ENCODE peak calls at places on chromosome 1, in seven cellular contexts. R is heart left ventricle, S is astrocyte, X is epithelial cell of esophagus, N is Peyer's patch, O is fibroblast of lung, J is ascending aorta. C is an unnamed sample.

GRCh38 chr1:63042278-63042677 is 258.3 kb downstream of the ATG4C start:
- DNase-seq in X (no peak), S (no peak), O (no peak), R (no peak), N (no peak), J (no peak), C (no peak)

GRCh38 chr1:118881751-118882150 is 106.4 kb downstream of the TBX15 start:
- DNase-seq in O (no peak), R (no peak), N (no peak), J (no peak), X (no peak), S (no peak), C (peak; percentile 40)

GRCh38 chr1:94069649-94070285 is 51.2 kb downstream of the ABCA4 start:
- DNase-seq in J (no peak), N (no peak), S (no peak), R (no peak), X (no peak), O (no peak), C (peak; percentile 37)

GRCh38 chr1:56389813-56390539 is 189.4 kb downstream of the PLPP3 start:
- DNase-seq in S (peak; percentile 34), J (no peak), R (no peak), N (no peak), X (peak; percentile 50), O (peak; percentile 28), C (no peak)

GRCh38 chr1:227111782-227112181 is 171.7 kb downstream of the COQ8A start:
- DNase-seq in O (no peak), N (no peak), X (no peak), R (no peak), S (no peak), J (no peak), C (no peak)

GRCh38 chr1:109299087-109299983 is 7.5 kb downstream of the MYBPHL start:
- DNase-seq in O (peak; percentile 90), N (no peak), R (peak; percentile 86), X (peak; percentile 66), J (no peak), S (peak; percentile 95), C (peak; percentile 91)

GRCh38 chr1:165543651-165544452 is at the start of gene LRRC52:
- DNase-seq in N (no peak), S (no peak), X (no peak), J (no peak), O (no peak), R (peak; percentile 85), C (no peak)

GRCh38 chr1:228059536-228060457 is 22.7 kb upstream of the ARF1 start:
- DNase-seq in N (peak; percentile 28), X (peak; percentile 80), J (no peak), O (peak; percentile 15), S (no peak), R (no peak), C (no peak)

GRCh38 chr1:232598133-232598532 is 31.8 kb downstream of the SIPA1L2 start:
- DNase-seq in X (no peak), J (no peak), O (no peak), S (no peak), N (no peak), R (no peak), C (no peak)

GRCh38 chr1:56380556-56380955 is 198.8 kb downstream of the PLPP3 start:
- DNase-seq in N (no peak), O (no peak), J (no peak), X (no peak), S (no peak), R (no peak), C (no peak)

GRCh38 chr1:245079021-245079609 is 75.7 kb upstream of the KIF26B start:
- DNase-seq in R (no peak), X (peak; percentile 73), O (peak; percentile 83), S (peak; percentile 43), J (no peak), N (no peak), C (peak; percentile 66)

GRCh38 chr1:153790996-153791855 is 16.0 kb downstream of the SLC27A3 start:
- DNase-seq in R (no peak), X (no peak), O (peak; percentile 99), N (peak; percentile 54), S (peak; percentile 83), J (no peak), C (peak; percentile 95)

GRCh38 chr1:187842406-187843165 is 1013.8 kb downstream of the PLA2G4A start:
- DNase-seq in R (peak; percentile 15), S (peak; percentile 34), N (no peak), X (peak; percentile 98), J (no peak), O (no peak), C (no peak)

GRCh38 chr1:200139661-200140250 is 112.2 kb downstream of the NR5A2 start:
- DNase-seq in S (peak; percentile 38), N (no peak), X (peak; percentile 76), O (peak; percentile 76), J (no peak), R (no peak), C (peak; percentile 77)

GRCh38 chr1:82392946-82393345 is 592.2 kb downstream of the ADGRL2 start:
- DNase-seq in N (no peak), X (peak; percentile 13), O (no peak), J (no peak), R (no peak), S (peak; percentile 4), C (no peak)

GRCh38 chr1:32073387-32074229 is 869 bp downstream of the TMEM39B start:
- DNase-seq in X (no peak), J (no peak), R (no peak), S (no peak), O (no peak), N (no peak), C (no peak)

GRCh38 chr1:35577071-35577998 is 4.2 kb downstream of the TFAP2E start:
- DNase-seq in X (no peak), O (no peak), S (no peak), R (no peak), J (no peak), N (peak; percentile 83), C (no peak)

GRCh38 chr1:61273167-61273705 is 190.9 kb downstream of the NFIA start:
- DNase-seq in O (no peak), J (no peak), S (no peak), X (no peak), R (no peak), N (no peak), C (no peak)

GRCh38 chr1:47137925-47138615 is 829 bp downstream of the CYP4A22 start:
- DNase-seq in J (no peak), S (no peak), R (no peak), O (no peak), N (no peak), X (no peak), C (no peak)

GRCh38 chr1:117146067-117146466 is 24.5 kb upstream of the TRIM45 start:
- DNase-seq in J (no peak), N (no peak), O (no peak), S (no peak), X (no peak), R (no peak), C (no peak)

GRCh38 chr1:86380257-86380861 is 15.8 kb downstream of the ODF2L start:
- DNase-seq in S (peak; percentile 65), X (peak; percentile 77), O (peak; percentile 93), J (no peak), R (no peak), N (no peak), C (peak; percentile 82)

DNA sequence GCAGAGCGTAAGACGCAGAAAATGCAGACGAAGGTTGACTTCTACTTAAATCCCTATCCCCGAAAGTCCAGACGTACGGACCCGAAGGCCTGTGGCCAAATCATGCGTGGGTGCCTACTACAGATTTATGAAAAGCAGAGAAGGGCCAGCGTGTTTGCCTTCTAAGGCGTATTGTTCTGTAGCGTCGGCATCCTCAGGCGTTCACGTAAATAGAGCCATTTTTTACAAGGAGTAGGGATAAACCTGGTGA is 241 bp upstream of the GIPC2 start:
- DNase-seq in N (no peak), J (no peak), X (no peak), O (no peak), R (no peak), S (no peak), C (no peak)
- H3K4me3 ChIP-seq in N (peak overlapping the region; percentile 65), J (peak overlapping the region; percentile 65), X (peak overlapping the region; percentile 35), O (peak overlapping the region; percentile 64), R (peak overlapping the region; percentile 72), S (peak overlapping the region; percentile 67), C (peak overlapping the region; percentile 66)

GRCh38 chr1:25501235-25502058 is 42.0 kb upstream of the LDLRAP1 start:
- DNase-seq in J (no peak), N (no peak), X (peak; percentile 74), O (peak; percentile 56), R (no peak), S (peak; percentile 25), C (peak; percentile 76)
- TF ChIP-seq CTCF in J (peak; percentile 8), N (no peak), X (peak; percentile 21), O (peak; percentile 8), R (peak; percentile 8), S (no peak), C (peak; percentile 5)

GRCh38 chr1:30787266-30787665 is 29.7 kb upstream of the LAPTM5 start:
- DNase-seq in J (no peak), X (no peak), R (no peak), S (no peak), N (no peak), O (no peak), C (no peak)
- H3K4me3 ChIP-seq in J (no peak overlapping the region), X (no peak overlapping the region), R (no peak overlapping the region), S (no peak overlapping the region), N (no peak overlapping the region), O (no peak overlapping the region), C (no peak overlapping the region)

DNA sequence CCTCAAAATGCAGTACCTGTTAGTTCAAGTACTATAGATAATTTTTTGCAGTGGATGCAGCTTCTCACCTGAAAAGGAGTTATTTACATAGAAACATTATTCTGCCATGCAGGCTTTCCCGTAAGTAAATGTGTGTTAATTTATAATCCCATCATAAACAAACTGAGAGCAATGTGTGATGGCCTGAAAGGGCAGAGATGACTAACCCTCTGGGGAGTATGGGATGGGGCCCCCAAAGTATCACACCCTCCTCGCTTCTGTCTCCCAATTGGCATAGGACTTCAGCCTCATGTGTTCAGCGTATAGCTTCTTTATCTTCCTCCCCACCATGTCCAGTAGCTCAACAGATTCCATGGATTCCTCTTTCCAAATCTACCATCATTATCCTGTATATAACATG is 7.6 kb downstream of the HMGCL start:
- DNase-seq in R (no peak), X (no peak), N (no peak), J (no peak), O (no peak), S (no peak), C (no peak)
- TF ChIP-seq CTCF in R (no peak), X (no peak), N (no peak), J (no peak), O (no peak), S (no peak), C (no peak)

DNA sequence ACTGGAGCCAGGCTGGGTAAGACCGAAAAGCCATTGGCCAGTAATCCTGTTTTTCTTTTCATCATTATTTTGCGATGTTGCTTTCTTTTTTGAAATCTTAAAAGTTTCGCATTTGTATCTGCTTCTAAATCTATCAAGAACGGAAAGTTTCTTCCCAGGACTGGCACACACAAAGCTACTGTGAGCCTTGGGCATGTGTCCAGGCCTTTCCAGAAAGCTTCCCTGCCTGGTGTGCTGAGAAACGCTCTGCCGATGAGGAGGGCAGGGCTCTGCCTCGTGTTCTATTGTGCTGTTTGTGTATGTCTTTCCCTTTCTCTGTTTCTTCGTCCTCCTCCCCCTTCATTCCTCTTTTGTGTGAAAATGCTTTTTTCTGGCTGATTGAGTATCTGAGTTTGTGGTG is 72.4 kb downstream of the RGL1 start:
- DNase-seq in N (no peak), O (peak; percentile 63), X (no peak), J (no peak), R (peak; percentile 60), S (peak; percentile 52), C (peak; percentile 67)
- H3K4me3 ChIP-seq in N (no peak overlapping the region), O (peak overlapping the region; percentile 39), X (no peak overlapping the region), J (peak overlapping the region; percentile 22), R (peak overlapping the region; percentile 39), S (peak overlapping the region; percentile 39), C (peak overlapping the region; percentile 42)

C was measured in AG10803.